ENCODE peak calls at places on chromosome 14, in seven cellular contexts. One of them, this sample, is unnamed.

GRCh38 chr14:90368946-90369721 is 27.7 kb upstream of the CALM1 start:
- DNase-seq in WERI-Rb-1: no peak
- DNase-seq in GM23338: no peak
- DNase-seq in right lobe of liver: no peak
- DNase-seq in dorsolateral prefrontal cortex: no peak
- DNase-seq in HCT116: peak
- DNase-seq in cardiac muscle cell: no peak
- DNase-seq in this sample: no peak

GRCh38 chr14:105092912-105093425 is 27.7 kb upstream of the GPR132 start:
- DNase-seq in WERI-Rb-1: peak
- DNase-seq in GM23338: no peak
- DNase-seq in right lobe of liver: peak
- DNase-seq in dorsolateral prefrontal cortex: peak
- DNase-seq in HCT116: no peak
- DNase-seq in cardiac muscle cell: peak
- DNase-seq in this sample: no peak

GRCh38 chr14:102491366-102491765 is 18.2 kb downstream of the ANKRD9 start:
- DNase-seq in WERI-Rb-1: no peak
- DNase-seq in GM23338: no peak
- DNase-seq in right lobe of liver: peak
- DNase-seq in dorsolateral prefrontal cortex: no peak
- DNase-seq in HCT116: no peak
- DNase-seq in cardiac muscle cell: no peak
- DNase-seq in this sample: no peak

GRCh38 chr14:85380891-85381290 is 149.1 kb upstream of the FLRT2 start:
- DNase-seq in WERI-Rb-1: peak
- DNase-seq in GM23338: no peak
- DNase-seq in right lobe of liver: no peak
- DNase-seq in dorsolateral prefrontal cortex: no peak
- DNase-seq in HCT116: no peak
- DNase-seq in cardiac muscle cell: no peak
- DNase-seq in this sample: no peak

GRCh38 chr14:34628681-34629135 is 1.2 kb downstream of the SNX6 start:
- DNase-seq in WERI-Rb-1: no peak
- DNase-seq in GM23338: no peak
- DNase-seq in right lobe of liver: no peak
- DNase-seq in dorsolateral prefrontal cortex: no peak
- DNase-seq in HCT116: no peak
- DNase-seq in cardiac muscle cell: peak
- DNase-seq in this sample: no peak

GRCh38 chr14:80095623-80096022 is 115.7 kb downstream of the DIO2 start:
- DNase-seq in WERI-Rb-1: no peak
- DNase-seq in GM23338: no peak
- DNase-seq in right lobe of liver: no peak
- DNase-seq in dorsolateral prefrontal cortex: no peak
- DNase-seq in HCT116: no peak
- DNase-seq in cardiac muscle cell: no peak
- DNase-seq in this sample: no peak

GRCh38 chr14:37622231-37622923 is 26.9 kb downstream of the TTC6 start:
- DNase-seq in WERI-Rb-1: peak
- DNase-seq in GM23338: peak
- DNase-seq in right lobe of liver: no peak
- DNase-seq in dorsolateral prefrontal cortex: no peak
- DNase-seq in HCT116: no peak
- DNase-seq in cardiac muscle cell: peak
- DNase-seq in this sample: no peak

GRCh38 chr14:104546021-104546491 is 33.5 kb upstream of the C14orf180 start:
- DNase-seq in WERI-Rb-1: no peak
- DNase-seq in GM23338: no peak
- DNase-seq in right lobe of liver: no peak
- DNase-seq in dorsolateral prefrontal cortex: no peak
- DNase-seq in HCT116: no peak
- DNase-seq in cardiac muscle cell: no peak
- DNase-seq in this sample: no peak

GRCh38 chr14:36070056-36071043 is 106.2 kb downstream of the PTCSC3 start:
- DNase-seq in WERI-Rb-1: peak
- DNase-seq in GM23338: peak
- DNase-seq in right lobe of liver: peak
- DNase-seq in dorsolateral prefrontal cortex: peak
- DNase-seq in HCT116: peak
- DNase-seq in cardiac muscle cell: peak
- DNase-seq in this sample: peak

GRCh38 chr14:59321184-59321952 is 132.9 kb downstream of the DAAM1 start:
- DNase-seq in WERI-Rb-1: no peak
- DNase-seq in GM23338: no peak
- DNase-seq in right lobe of liver: no peak
- DNase-seq in dorsolateral prefrontal cortex: no peak
- DNase-seq in HCT116: no peak
- DNase-seq in cardiac muscle cell: peak
- DNase-seq in this sample: no peak

GRCh38 chr14:67358914-67359313 is 690 bp downstream of the ATP6V1D start:
- DNase-seq in WERI-Rb-1: peak
- DNase-seq in GM23338: peak
- DNase-seq in right lobe of liver: no peak
- DNase-seq in dorsolateral prefrontal cortex: no peak
- DNase-seq in HCT116: no peak
- DNase-seq in cardiac muscle cell: no peak
- DNase-seq in this sample: no peak

GRCh38 chr14:77582511-77582910 is 33.9 kb downstream of the SPTLC2 start:
- DNase-seq in WERI-Rb-1: no peak
- DNase-seq in GM23338: no peak
- DNase-seq in right lobe of liver: no peak
- DNase-seq in dorsolateral prefrontal cortex: no peak
- DNase-seq in HCT116: no peak
- DNase-seq in cardiac muscle cell: no peak
- DNase-seq in this sample: no peak

GRCh38 chr14:98433436-98433835 is 838.6 kb downstream of the BCL11B start:
- DNase-seq in WERI-Rb-1: no peak
- DNase-seq in GM23338: no peak
- DNase-seq in right lobe of liver: no peak
- DNase-seq in dorsolateral prefrontal cortex: no peak
- DNase-seq in HCT116: no peak
- DNase-seq in cardiac muscle cell: no peak
- DNase-seq in this sample: no peak

GRCh38 chr14:54329082-54329695 is 67.6 kb upstream of the CDKN3 start:
- DNase-seq in WERI-Rb-1: peak
- DNase-seq in GM23338: peak
- DNase-seq in right lobe of liver: peak
- DNase-seq in dorsolateral prefrontal cortex: no peak
- DNase-seq in HCT116: peak
- DNase-seq in cardiac muscle cell: peak
- DNase-seq in this sample: peak

GRCh38 chr14:81927069-81927468 is 393.4 kb upstream of the SEL1L start:
- DNase-seq in WERI-Rb-1: no peak
- DNase-seq in GM23338: peak
- DNase-seq in right lobe of liver: no peak
- DNase-seq in dorsolateral prefrontal cortex: no peak
- DNase-seq in HCT116: no peak
- DNase-seq in cardiac muscle cell: peak
- DNase-seq in this sample: peak

GRCh38 chr14:96221841-96222240 is 17.2 kb downstream of the BDKRB2 start:
- DNase-seq in WERI-Rb-1: no peak
- DNase-seq in GM23338: no peak
- DNase-seq in right lobe of liver: no peak
- DNase-seq in dorsolateral prefrontal cortex: no peak
- DNase-seq in HCT116: no peak
- DNase-seq in cardiac muscle cell: peak
- DNase-seq in this sample: no peak

GRCh38 chr14:32263939-32264567 is 61.0 kb upstream of the RNU6-8 start:
- DNase-seq in WERI-Rb-1: no peak
- DNase-seq in GM23338: no peak
- DNase-seq in right lobe of liver: no peak
- DNase-seq in dorsolateral prefrontal cortex: no peak
- DNase-seq in HCT116: no peak
- DNase-seq in cardiac muscle cell: no peak
- DNase-seq in this sample: no peak

GRCh38 chr14:78836777-78837176 is 666.6 kb downstream of the NRXN3 start:
- DNase-seq in WERI-Rb-1: peak
- DNase-seq in GM23338: peak
- DNase-seq in right lobe of liver: no peak
- DNase-seq in dorsolateral prefrontal cortex: peak
- DNase-seq in HCT116: peak
- DNase-seq in cardiac muscle cell: peak
- DNase-seq in this sample: peak

GRCh38 chr14:72516936-72517408 is 376.9 kb downstream of the DPF3 start:
- DNase-seq in WERI-Rb-1: peak
- DNase-seq in GM23338: peak
- DNase-seq in right lobe of liver: no peak
- DNase-seq in dorsolateral prefrontal cortex: peak
- DNase-seq in HCT116: peak
- DNase-seq in cardiac muscle cell: peak
- DNase-seq in this sample: peak

GRCh38 chr14:50875359-50876090 is 3.7 kb downstream of the ABHD12B start:
- DNase-seq in WERI-Rb-1: peak
- DNase-seq in GM23338: no peak
- DNase-seq in right lobe of liver: no peak
- DNase-seq in dorsolateral prefrontal cortex: no peak
- DNase-seq in HCT116: no peak
- DNase-seq in cardiac muscle cell: no peak
- DNase-seq in this sample: peak
- H3K27ac ChIP-seq in WERI-Rb-1: no peak
- H3K27ac ChIP-seq in GM23338: no peak
- H3K27ac ChIP-seq in right lobe of liver: no peak
- H3K27ac ChIP-seq in dorsolateral prefrontal cortex: peak
- H3K27ac ChIP-seq in HCT116: no peak
- H3K27ac ChIP-seq in cardiac muscle cell: no peak
- H3K27ac ChIP-seq in this sample: no peak

GRCh38 chr14:100307215-100308111 is 1.2 kb upstream of the SLC25A29 start:
- DNase-seq in WERI-Rb-1: peak
- DNase-seq in GM23338: peak
- DNase-seq in right lobe of liver: no peak
- DNase-seq in dorsolateral prefrontal cortex: no peak
- DNase-seq in HCT116: no peak
- DNase-seq in cardiac muscle cell: peak
- DNase-seq in this sample: no peak

GRCh38 chr14:100304825-100305445 is 1.3 kb downstream of the SLC25A29 start:
- DNase-seq in WERI-Rb-1: peak
- DNase-seq in GM23338: peak
- DNase-seq in right lobe of liver: peak
- DNase-seq in dorsolateral prefrontal cortex: peak
- DNase-seq in HCT116: no peak
- DNase-seq in cardiac muscle cell: peak
- DNase-seq in this sample: no peak

GRCh38 chr14:100306506-100307214 is 416 bp upstream of the SLC25A29 start:
- DNase-seq in WERI-Rb-1: peak
- DNase-seq in GM23338: peak
- DNase-seq in right lobe of liver: peak
- DNase-seq in dorsolateral prefrontal cortex: peak
- DNase-seq in HCT116: peak
- DNase-seq in cardiac muscle cell: peak
- DNase-seq in this sample: peak

GRCh38 chr14:100305446-100306255 is 593 bp downstream of the SLC25A29 start:
- DNase-seq in WERI-Rb-1: peak
- DNase-seq in GM23338: peak
- DNase-seq in right lobe of liver: peak
- DNase-seq in dorsolateral prefrontal cortex: no peak
- DNase-seq in HCT116: no peak
- DNase-seq in cardiac muscle cell: no peak
- DNase-seq in this sample: no peak

DNA sequence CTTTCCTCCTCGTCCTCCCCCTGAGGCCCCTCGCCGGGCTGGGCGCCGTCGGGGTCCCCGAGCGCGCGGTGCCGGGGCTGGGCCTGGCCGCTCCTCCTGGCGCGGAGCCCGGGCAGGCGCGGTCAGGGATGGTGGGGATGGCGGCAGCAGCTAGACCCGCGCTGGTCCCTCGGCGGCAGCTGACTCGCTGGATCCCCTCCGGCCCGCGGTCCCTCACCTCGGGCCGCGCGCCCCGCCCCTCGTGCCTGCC is at the start of gene SLC25A29:
- DNase-seq in WERI-Rb-1: no peak
- DNase-seq in GM23338: no peak
- DNase-seq in right lobe of liver: no peak
- DNase-seq in dorsolateral prefrontal cortex: no peak
- DNase-seq in HCT116: no peak
- DNase-seq in cardiac muscle cell: no peak
- DNase-seq in this sample: no peak
- H3K27ac ChIP-seq in WERI-Rb-1: peak
- H3K27ac ChIP-seq in GM23338: peak
- H3K27ac ChIP-seq in right lobe of liver: peak
- H3K27ac ChIP-seq in dorsolateral prefrontal cortex: peak
- H3K27ac ChIP-seq in HCT116: peak
- H3K27ac ChIP-seq in cardiac muscle cell: no peak
- H3K27ac ChIP-seq in this sample: no peak

GRCh38 chr14:69956970-69957369 is 77.8 kb downstream of the SMOC1 start:
- DNase-seq in WERI-Rb-1: no peak
- DNase-seq in GM23338: no peak
- DNase-seq in right lobe of liver: no peak
- DNase-seq in dorsolateral prefrontal cortex: no peak
- DNase-seq in HCT116: no peak
- DNase-seq in cardiac muscle cell: no peak
- DNase-seq in this sample: no peak

GRCh38 chr14:69955855-69956567 is 76.8 kb downstream of the SMOC1 start:
- DNase-seq in WERI-Rb-1: no peak
- DNase-seq in GM23338: no peak
- DNase-seq in right lobe of liver: no peak
- DNase-seq in dorsolateral prefrontal cortex: no peak
- DNase-seq in HCT116: no peak
- DNase-seq in cardiac muscle cell: no peak
- DNase-seq in this sample: no peak

GRCh38 chr14:69953266-69953905 is 74.2 kb downstream of the SMOC1 start:
- DNase-seq in WERI-Rb-1: no peak
- DNase-seq in GM23338: no peak
- DNase-seq in right lobe of liver: no peak
- DNase-seq in dorsolateral prefrontal cortex: no peak
- DNase-seq in HCT116: no peak
- DNase-seq in cardiac muscle cell: no peak
- DNase-seq in this sample: no peak

GRCh38 chr14:69959136-69959535 is 79.9 kb downstream of the SMOC1 start:
- DNase-seq in WERI-Rb-1: no peak
- DNase-seq in GM23338: no peak
- DNase-seq in right lobe of liver: no peak
- DNase-seq in dorsolateral prefrontal cortex: no peak
- DNase-seq in HCT116: no peak
- DNase-seq in cardiac muscle cell: no peak
- DNase-seq in this sample: no peak

GRCh38 chr14:69957986-69958385 is 78.8 kb downstream of the SMOC1 start:
- DNase-seq in WERI-Rb-1: no peak
- DNase-seq in GM23338: no peak
- DNase-seq in right lobe of liver: no peak
- DNase-seq in dorsolateral prefrontal cortex: no peak
- DNase-seq in HCT116: no peak
- DNase-seq in cardiac muscle cell: no peak
- DNase-seq in this sample: no peak
- H3K27ac ChIP-seq in WERI-Rb-1: no peak
- H3K27ac ChIP-seq in GM23338: no peak
- H3K27ac ChIP-seq in right lobe of liver: no peak
- H3K27ac ChIP-seq in dorsolateral prefrontal cortex: no peak
- H3K27ac ChIP-seq in HCT116: no peak
- H3K27ac ChIP-seq in cardiac muscle cell: no peak
- H3K27ac ChIP-seq in this sample: no peak

DNA sequence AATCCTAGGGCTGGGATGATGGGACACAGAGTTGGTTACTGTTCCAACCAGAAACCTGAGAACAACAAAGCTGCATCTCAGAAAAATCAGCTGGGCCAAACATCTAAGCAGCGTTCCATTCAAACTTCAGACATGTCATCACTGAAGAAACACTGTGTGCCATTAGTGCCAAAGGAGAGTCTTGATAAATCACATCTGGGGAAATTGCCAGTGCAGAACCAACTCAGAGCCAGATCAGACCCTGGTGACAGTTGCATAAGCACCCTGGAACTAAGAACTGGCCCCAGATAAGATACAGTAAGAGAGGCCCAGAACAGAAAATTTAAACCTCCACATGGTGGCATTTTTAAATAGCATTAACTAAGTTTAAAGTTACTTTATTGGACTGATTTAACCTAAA is 482.8 kb downstream of the PRKD1 start:
- DNase-seq in WERI-Rb-1: no peak
- DNase-seq in GM23338: no peak
- DNase-seq in right lobe of liver: no peak
- DNase-seq in dorsolateral prefrontal cortex: no peak
- DNase-seq in HCT116: no peak
- DNase-seq in cardiac muscle cell: no peak
- DNase-seq in this sample: no peak
- H3K27ac ChIP-seq in WERI-Rb-1: no peak
- H3K27ac ChIP-seq in GM23338: no peak
- H3K27ac ChIP-seq in right lobe of liver: no peak
- H3K27ac ChIP-seq in dorsolateral prefrontal cortex: no peak
- H3K27ac ChIP-seq in HCT116: no peak
- H3K27ac ChIP-seq in cardiac muscle cell: no peak
- H3K27ac ChIP-seq in this sample: no peak